ENCODE peak calls at places on chromosomes 16 and 17, in four cellular contexts. I is NCI-H748 treated with DMSO at 0.1 percent for 48 hours; P is activated CD4-positive, alpha-beta T cell treated with anti-CD3 and anti-CD28 coated beads, Interleukin-2, amount 50 U/mL, for 1 hour; W is RCC 7860. K is an unnamed sample.

GRCh38 chr17:80270836-80271235 is 10.2 kb downstream of the RNF213 start:
- DNase-seq in I (no peak), P (peak), W (no peak), K (peak)

GRCh38 chr16:1980026-1980769 is 1.1 kb downstream of the NOXO1 start:
- DNase-seq in I (no peak), P (no peak), W (no peak), K (no peak)

GRCh38 chr17:2101448-2102257 is 46.8 kb downstream of the HIC1 start:
- DNase-seq in I (no peak), P (peak), W (peak), K (no peak)

GRCh38 chr17:32382526-32383223 is 32.7 kb downstream of the ZNF207 start:
- DNase-seq in I (no peak), P (no peak), W (no peak), K (no peak)

GRCh38 chr16:17313085-17313611 is 157.6 kb downstream of the XYLT1 start:
- DNase-seq in I (no peak), P (no peak), W (no peak), K (no peak)

GRCh38 chr16:49312389-49312990 is 30.9 kb upstream of the CBLN1 start:
- DNase-seq in I (no peak), P (no peak), W (no peak), K (no peak)

GRCh38 chr16:3618782-3619166 is 7.4 kb upstream of the SLX4 start:
- DNase-seq in I (no peak), P (no peak), W (peak), K (no peak)

GRCh38 chr17:28983286-28984240 is 22.3 kb downstream of the SEZ6 start:
- DNase-seq in I (no peak), P (no peak), W (no peak), K (no peak)

GRCh38 chr16:76193851-76194620 is 83.2 kb upstream of the CNTNAP4 start:
- DNase-seq in I (peak), P (no peak), W (no peak), K (no peak)

GRCh38 chr16:5025171-5025632 is 8.5 kb downstream of the NAGPA start:
- DNase-seq in I (peak), P (no peak), W (no peak), K (no peak)

GRCh38 chr17:1011760-1012735 is 15.1 kb downstream of the TIMM22 start:
- DNase-seq in I (no peak), P (no peak), W (no peak), K (no peak)

GRCh38 chr17:40458001-40458791 is 14.9 kb downstream of the IGFBP4 start:
- DNase-seq in I (no peak), P (no peak), W (no peak), K (no peak)

GRCh38 chr17:44030482-44030881 is 15.7 kb upstream of the TMEM101 start:
- DNase-seq in I (no peak), P (no peak), W (no peak), K (no peak)

GRCh38 chr17:2931901-2932300 is 131.5 kb downstream of the OR1D5 start:
- DNase-seq in I (no peak), P (no peak), W (no peak), K (no peak)

GRCh38 chr17:72077326-72077960 is 43.4 kb upstream of the SOX9 start:
- DNase-seq in I (no peak), P (no peak), W (no peak), K (no peak)

GRCh38 chr16:23408242-23409201 is 44.5 kb downstream of the COG7 start:
- DNase-seq in I (no peak), P (no peak), W (peak), K (no peak)

GRCh38 chr17:41382396-41382795 is 290 bp upstream of the KRT34 start:
- DNase-seq in I (no peak), P (no peak), W (no peak), K (no peak)

GRCh38 chr17:82272495-82273326 is 789 bp downstream of the CSNK1D start:
- DNase-seq in I (no peak), P (peak), W (no peak), K (no peak)